ENCODE peak calls at places on chromosomes 12 and 14, in seven cellular contexts. P, Q, B, G, R, M and D are unnamed samples.

GRCh38 chr14:56760164-56760914 is 49.9 kb downstream of the OTX2 start:
- DNase-seq in P (no peak), Q (no peak), B (no peak), G (no peak), R (no peak), M (no peak), D (no peak)

GRCh38 chr12:1094714-1095113 is 103.7 kb downstream of the ERC1 start:
- DNase-seq in P (no peak), Q (no peak), B (no peak), G (no peak), R (no peak), M (no peak), D (no peak)

GRCh38 chr12:9049520-9050133 is 60.3 kb downstream of the KLRG1 start:
- DNase-seq in P (no peak), Q (no peak), B (no peak), G (no peak), R (no peak), M (no peak), D (peak; percentile 43)

GRCh38 chr12:95874452-95874851 is 15.7 kb downstream of the SNRPF start:
- DNase-seq in P (no peak), Q (no peak), B (no peak), G (no peak), R (no peak), M (no peak), D (no peak)

GRCh38 chr14:71725802-71726638 is 206.2 kb upstream of the RGS6 start:
- DNase-seq in P (no peak), Q (no peak), B (no peak), G (no peak), R (no peak), M (peak; percentile 56), D (no peak)

GRCh38 chr12:185197-185955 is 28.6 kb downstream of the SLC6A12 start:
- DNase-seq in P (no peak), Q (peak; percentile 35), B (no peak), G (no peak), R (no peak), M (no peak), D (no peak)

GRCh38 chr12:1878695-1879094 is 39.8 kb downstream of the CACNA2D4 start:
- DNase-seq in P (peak; percentile 85), Q (no peak), B (no peak), G (no peak), R (no peak), M (no peak), D (no peak)

GRCh38 chr12:124399622-124400021 is 104.7 kb downstream of the RFLNA start:
- DNase-seq in P (no peak), Q (no peak), B (no peak), G (no peak), R (no peak), M (no peak), D (no peak)